ENCODE peak calls at places on chromosomes 6 and 20, in six cellular contexts. One of them, this sample, is unnamed.

GRCh38 chr20:62303327-62304226 is 780 bp downstream of the ADRM1 start:
- DNase-seq in stimulated activated CD4-positive, alpha-beta T cell treated with anti-CD3 and anti-CD28 coated beads, Interleukin-2, amount 100 ng/mL, for 48 hours: peak; percentile 13
- DNase-seq in A549: peak; percentile 69
- DNase-seq in NCI-H1417 treated with DMSO at 0.1 percent for 48 hours: no peak
- DNase-seq in T-cell: no peak
- DNase-seq in ecto neural progenitor cell: no peak
- DNase-seq in this sample: no peak

GRCh38 chr6:24720131-24720603 is 1.2 kb upstream of the C6orf62 start:
- DNase-seq in ecto neural progenitor cell: peak; percentile 67
- DNase-seq in A549: peak; percentile 27
- DNase-seq in NCI-H1417 treated with DMSO at 0.1 percent for 48 hours: no peak
- DNase-seq in stimulated activated CD4-positive, alpha-beta T cell treated with anti-CD3 and anti-CD28 coated beads, Interleukin-2, amount 100 ng/mL, for 48 hours: peak; percentile 69
- DNase-seq in T-cell: peak; percentile 74
- DNase-seq in this sample: no peak

GRCh38 chr6:37550436-37550835 is 50.7 kb upstream of the CCDC167 start:
- DNase-seq in ecto neural progenitor cell: no peak
- DNase-seq in NCI-H1417 treated with DMSO at 0.1 percent for 48 hours: no peak
- DNase-seq in T-cell: no peak
- DNase-seq in A549: no peak
- DNase-seq in stimulated activated CD4-positive, alpha-beta T cell treated with anti-CD3 and anti-CD28 coated beads, Interleukin-2, amount 100 ng/mL, for 48 hours: no peak
- DNase-seq in this sample: no peak

GRCh38 chr6:43455034-43455747 is at the start of gene DLK2:
- DNase-seq in NCI-H1417 treated with DMSO at 0.1 percent for 48 hours: no peak
- DNase-seq in ecto neural progenitor cell: peak; percentile 69
- DNase-seq in stimulated activated CD4-positive, alpha-beta T cell treated with anti-CD3 and anti-CD28 coated beads, Interleukin-2, amount 100 ng/mL, for 48 hours: peak; percentile 11
- DNase-seq in A549: no peak
- DNase-seq in T-cell: peak; percentile 12
- DNase-seq in this sample: no peak

GRCh38 chr20:49505518-49505917 is 23.1 kb upstream of the KCNB1 start:
- DNase-seq in A549: no peak
- DNase-seq in stimulated activated CD4-positive, alpha-beta T cell treated with anti-CD3 and anti-CD28 coated beads, Interleukin-2, amount 100 ng/mL, for 48 hours: no peak
- DNase-seq in ecto neural progenitor cell: peak; percentile 94
- DNase-seq in NCI-H1417 treated with DMSO at 0.1 percent for 48 hours: peak; percentile 39
- DNase-seq in T-cell: no peak
- DNase-seq in this sample: no peak

GRCh38 chr6:32116674-32117073 is 7.5 kb upstream of the TNXB start:
- DNase-seq in NCI-H1417 treated with DMSO at 0.1 percent for 48 hours: no peak
- DNase-seq in A549: no peak
- DNase-seq in stimulated activated CD4-positive, alpha-beta T cell treated with anti-CD3 and anti-CD28 coated beads, Interleukin-2, amount 100 ng/mL, for 48 hours: no peak
- DNase-seq in T-cell: no peak
- DNase-seq in ecto neural progenitor cell: no peak
- DNase-seq in this sample: no peak

GRCh38 chr6:36064770-36065396 is 37.3 kb downstream of the MAPK14 start:
- DNase-seq in T-cell: no peak
- DNase-seq in ecto neural progenitor cell: no peak
- DNase-seq in NCI-H1417 treated with DMSO at 0.1 percent for 48 hours: no peak
- DNase-seq in stimulated activated CD4-positive, alpha-beta T cell treated with anti-CD3 and anti-CD28 coated beads, Interleukin-2, amount 100 ng/mL, for 48 hours: no peak
- DNase-seq in A549: no peak
- DNase-seq in this sample: no peak

GRCh38 chr20:58706150-58706892 is 13.7 kb downstream of the NPEPL1 start:
- DNase-seq in ecto neural progenitor cell: no peak
- DNase-seq in T-cell: no peak
- DNase-seq in A549: no peak
- DNase-seq in stimulated activated CD4-positive, alpha-beta T cell treated with anti-CD3 and anti-CD28 coated beads, Interleukin-2, amount 100 ng/mL, for 48 hours: no peak
- DNase-seq in NCI-H1417 treated with DMSO at 0.1 percent for 48 hours: no peak
- DNase-seq in this sample: no peak

GRCh38 chr6:149716181-149716580 is 1.7 kb downstream of the LATS1 start:
- DNase-seq in A549: no peak
- DNase-seq in stimulated activated CD4-positive, alpha-beta T cell treated with anti-CD3 and anti-CD28 coated beads, Interleukin-2, amount 100 ng/mL, for 48 hours: no peak
- DNase-seq in ecto neural progenitor cell: no peak
- DNase-seq in T-cell: no peak
- DNase-seq in NCI-H1417 treated with DMSO at 0.1 percent for 48 hours: no peak
- DNase-seq in this sample: no peak

GRCh38 chr6:13979284-13980171 is 54.8 kb downstream of the RNF182 start:
- DNase-seq in ecto neural progenitor cell: no peak
- DNase-seq in stimulated activated CD4-positive, alpha-beta T cell treated with anti-CD3 and anti-CD28 coated beads, Interleukin-2, amount 100 ng/mL, for 48 hours: no peak
- DNase-seq in T-cell: no peak
- DNase-seq in NCI-H1417 treated with DMSO at 0.1 percent for 48 hours: no peak
- DNase-seq in A549: no peak
- DNase-seq in this sample: no peak

GRCh38 chr6:143490244-143490643 is 21.3 kb downstream of the FUCA2 start:
- DNase-seq in ecto neural progenitor cell: no peak
- DNase-seq in stimulated activated CD4-positive, alpha-beta T cell treated with anti-CD3 and anti-CD28 coated beads, Interleukin-2, amount 100 ng/mL, for 48 hours: no peak
- DNase-seq in A549: no peak
- DNase-seq in NCI-H1417 treated with DMSO at 0.1 percent for 48 hours: no peak
- DNase-seq in T-cell: no peak
- DNase-seq in this sample: no peak

GRCh38 chr6:102015431-102015830 is 621.9 kb downstream of the GRIK2 start:
- DNase-seq in ecto neural progenitor cell: no peak
- DNase-seq in NCI-H1417 treated with DMSO at 0.1 percent for 48 hours: no peak
- DNase-seq in T-cell: no peak
- DNase-seq in A549: no peak
- DNase-seq in stimulated activated CD4-positive, alpha-beta T cell treated with anti-CD3 and anti-CD28 coated beads, Interleukin-2, amount 100 ng/mL, for 48 hours: no peak
- DNase-seq in this sample: no peak

GRCh38 chr6:126039284-126039683 is 52.9 kb downstream of the TRMT11 start:
- DNase-seq in stimulated activated CD4-positive, alpha-beta T cell treated with anti-CD3 and anti-CD28 coated beads, Interleukin-2, amount 100 ng/mL, for 48 hours: no peak
- DNase-seq in ecto neural progenitor cell: no peak
- DNase-seq in A549: peak; percentile 55
- DNase-seq in NCI-H1417 treated with DMSO at 0.1 percent for 48 hours: no peak
- DNase-seq in T-cell: no peak
- DNase-seq in this sample: no peak

GRCh38 chr20:47665221-47665991 is 119.9 kb downstream of the SULF2 start:
- DNase-seq in NCI-H1417 treated with DMSO at 0.1 percent for 48 hours: no peak
- DNase-seq in stimulated activated CD4-positive, alpha-beta T cell treated with anti-CD3 and anti-CD28 coated beads, Interleukin-2, amount 100 ng/mL, for 48 hours: no peak
- DNase-seq in ecto neural progenitor cell: no peak
- DNase-seq in T-cell: no peak
- DNase-seq in A549: no peak
- DNase-seq in this sample: no peak

GRCh38 chr20:58719258-58719657 is 26.7 kb downstream of the NPEPL1 start:
- DNase-seq in NCI-H1417 treated with DMSO at 0.1 percent for 48 hours: no peak
- DNase-seq in T-cell: no peak
- DNase-seq in ecto neural progenitor cell: peak; percentile 27
- DNase-seq in stimulated activated CD4-positive, alpha-beta T cell treated with anti-CD3 and anti-CD28 coated beads, Interleukin-2, amount 100 ng/mL, for 48 hours: no peak
- DNase-seq in A549: no peak
- DNase-seq in this sample: no peak

GRCh38 chr6:116876107-116876506 is 935 bp upstream of the RFX6 start:
- DNase-seq in stimulated activated CD4-positive, alpha-beta T cell treated with anti-CD3 and anti-CD28 coated beads, Interleukin-2, amount 100 ng/mL, for 48 hours: no peak
- DNase-seq in T-cell: no peak
- DNase-seq in NCI-H1417 treated with DMSO at 0.1 percent for 48 hours: no peak
- DNase-seq in ecto neural progenitor cell: no peak
- DNase-seq in A549: no peak
- DNase-seq in this sample: no peak

GRCh38 chr6:36607782-36608386 is 13.7 kb downstream of the SRSF3 start:
- DNase-seq in T-cell: no peak
- DNase-seq in A549: no peak
- DNase-seq in NCI-H1417 treated with DMSO at 0.1 percent for 48 hours: no peak
- DNase-seq in stimulated activated CD4-positive, alpha-beta T cell treated with anti-CD3 and anti-CD28 coated beads, Interleukin-2, amount 100 ng/mL, for 48 hours: no peak
- DNase-seq in ecto neural progenitor cell: no peak
- DNase-seq in this sample: no peak

GRCh38 chr6:72940265-72940664 is 285.0 kb downstream of the KHDC1L start:
- DNase-seq in T-cell: no peak
- DNase-seq in NCI-H1417 treated with DMSO at 0.1 percent for 48 hours: no peak
- DNase-seq in stimulated activated CD4-positive, alpha-beta T cell treated with anti-CD3 and anti-CD28 coated beads, Interleukin-2, amount 100 ng/mL, for 48 hours: no peak
- DNase-seq in ecto neural progenitor cell: no peak
- DNase-seq in A549: no peak
- DNase-seq in this sample: no peak